ENCODE peak calls at places on chromosomes 1 and 21, in ten cellular contexts. I, N, V, K, Q, W, S, G, A and U are unnamed samples.

GRCh38 chr1:30929135-30929889 is 20.8 kb upstream of the SDC3 start:
- DNase-seq in I (no peak), N (peak), V (no peak), K (no peak), Q (peak), W (peak), S (peak), G (peak), A (no peak), U (peak)

GRCh38 chr21:37866027-37866426 is 50.2 kb downstream of the KCNJ6 start:
- DNase-seq in I (no peak), N (no peak), V (no peak), K (no peak), Q (no peak), W (no peak), S (peak), G (no peak), A (peak), U (no peak)

GRCh38 chr1:240905225-240905765 is 293.3 kb upstream of the GREM2 start:
- DNase-seq in I (no peak), N (no peak), V (no peak), K (no peak), Q (no peak), W (no peak), S (no peak), G (no peak), A (no peak), U (no peak)

GRCh38 chr1:111407297-111407696 is 20.2 kb downstream of the OVGP1 start:
- DNase-seq in I (no peak), N (no peak), V (no peak), K (no peak), Q (no peak), W (no peak), S (no peak), G (no peak), A (no peak), U (no peak)

GRCh38 chr1:94743866-94744265 is 76.3 kb upstream of the SLC44A3 start:
- DNase-seq in I (no peak), N (no peak), V (no peak), K (no peak), Q (peak), W (no peak), S (peak), G (no peak), A (no peak), U (no peak)

GRCh38 chr21:35254006-35254751 is 205.1 kb upstream of the RUNX1 start:
- DNase-seq in I (no peak), N (no peak), V (no peak), K (no peak), Q (peak), W (no peak), S (peak), G (no peak), A (no peak), U (no peak)

GRCh38 chr1:54835131-54835898 is 34.2 kb upstream of the TTC22 start:
- DNase-seq in I (no peak), N (no peak), V (no peak), K (no peak), Q (no peak), W (no peak), S (no peak), G (no peak), A (no peak), U (no peak)

GRCh38 chr1:36730599-36730998 is 247.9 kb upstream of the CSF3R start:
- DNase-seq in I (no peak), N (no peak), V (no peak), K (no peak), Q (no peak), W (no peak), S (no peak), G (no peak), A (no peak), U (no peak)

GRCh38 chr1:189131576-189131975 is 1346.1 kb downstream of the BRINP3 start:
- DNase-seq in I (no peak), N (no peak), V (no peak), K (no peak), Q (no peak), W (no peak), S (no peak), G (no peak), A (no peak), U (no peak)

GRCh38 chr1:86325264-86325663 is 70.9 kb downstream of the ODF2L start:
- DNase-seq in I (no peak), N (no peak), V (no peak), K (no peak), Q (no peak), W (no peak), S (no peak), G (no peak), A (no peak), U (no peak)

GRCh38 chr1:25356848-25357247 is 18.7 kb downstream of the TMEM50A start:
- DNase-seq in I (no peak), N (no peak), V (no peak), K (no peak), Q (peak), W (no peak), S (peak), G (no peak), A (no peak), U (no peak)

GRCh38 chr1:15574741-15575140 is 10.1 kb downstream of the AGMAT start:
- DNase-seq in I (no peak), N (no peak), V (no peak), K (no peak), Q (no peak), W (no peak), S (no peak), G (no peak), A (peak), U (no peak)

GRCh38 chr1:29398431-29398830 is 162.1 kb downstream of the PTPRU start:
- DNase-seq in I (no peak), N (no peak), V (no peak), K (no peak), Q (no peak), W (no peak), S (peak), G (no peak), A (no peak), U (no peak)